ENCODE peak calls at places on chromosome 6, in six cellular contexts. R is brain microvascular endothelial cell, B is cardiac fibroblast, F is BE2C, P is ovary, Q is tibial artery. O is an unnamed sample.
A peak's percentile ranks its signal among the peaks of the same experiment; 100 is the strongest.

GRCh38 chr6:72084992-72085569 is 198.7 kb downstream of the RIMS1 start:
- DNase-seq in R (no peak), B (peak; percentile 49), F (no peak), P (no peak), Q (no peak), O (peak; percentile 0)

GRCh38 chr6:36997811-36998722 is 7.4 kb upstream of the FGD2 start:
- DNase-seq in R (no peak), B (no peak), F (no peak), P (peak; percentile 51), Q (no peak), O (no peak)

GRCh38 chr6:75402296-75402695 is 91.3 kb downstream of the FILIP1 start:
- DNase-seq in R (peak; percentile 72), B (peak; percentile 78), F (no peak), P (no peak), Q (peak; percentile 50), O (no peak)

GRCh38 chr6:138655828-138656227 is 117.7 kb upstream of the CCDC28A start:
- DNase-seq in R (no peak), B (no peak), F (no peak), P (no peak), Q (peak; percentile 30), O (no peak)

GRCh38 chr6:144957236-144957937 is 672.3 kb downstream of the UTRN start:
- DNase-seq in R (peak; percentile 22), B (peak; percentile 57), F (no peak), P (no peak), Q (no peak), O (no peak)

GRCh38 chr6:34132486-34133185 is 13.3 kb downstream of the GRM4 start:
- DNase-seq in R (no peak), B (peak; percentile 42), F (peak; percentile 39), P (peak; percentile 49), Q (no peak), O (no peak)

GRCh38 chr6:107323133-107323785 is 136.1 kb downstream of the PDSS2 start:
- DNase-seq in R (peak; percentile 47), B (peak; percentile 65), F (no peak), P (no peak), Q (no peak), O (no peak)

GRCh38 chr6:83847179-83847578 is 6.0 kb upstream of the RIPPLY2 start:
- DNase-seq in R (no peak), B (no peak), F (no peak), P (no peak), Q (no peak), O (no peak)

GRCh38 chr6:2839195-2839981 is 2.3 kb downstream of the SERPINB1 start:
- DNase-seq in R (peak; percentile 49), B (peak; percentile 67), F (no peak), P (no peak), Q (no peak), O (peak; percentile 50)

GRCh38 chr6:151004415-151005024 is 139.0 kb downstream of the MTHFD1L start:
- DNase-seq in R (peak; percentile 86), B (peak; percentile 96), F (no peak), P (no peak), Q (peak; percentile 49), O (peak; percentile 58)

GRCh38 chr6:93318127-93318526 is 101.2 kb downstream of the EPHA7 start:
- DNase-seq in R (no peak), B (no peak), F (no peak), P (no peak), Q (no peak), O (no peak)

GRCh38 chr6:142568857-142569597 is 267.2 kb downstream of the ADGRG6 start:
- DNase-seq in R (peak; percentile 28), B (peak; percentile 54), F (no peak), P (no peak), Q (no peak), O (peak; percentile 62)

GRCh38 chr6:3318226-3318625 is 59.5 kb downstream of the PSMG4 start:
- DNase-seq in R (no peak), B (no peak), F (no peak), P (no peak), Q (no peak), O (no peak)

GRCh38 chr6:115969207-115969929 is 91.3 kb downstream of the FRK start:
- DNase-seq in R (peak; percentile 1), B (peak; percentile 4), F (no peak), P (no peak), Q (no peak), O (peak; percentile 1)

GRCh38 chr6:21180155-21180554 is 413.4 kb upstream of the SOX4 start:
- DNase-seq in R (no peak), B (no peak), F (no peak), P (no peak), Q (no peak), O (no peak)

GRCh38 chr6:163329991-163330390 is 84.5 kb upstream of the QKI start:
- DNase-seq in R (no peak), B (no peak), F (no peak), P (no peak), Q (no peak), O (no peak)

GRCh38 chr6:137689377-137689776 is 177.7 kb upstream of the TNFAIP3 start:
- DNase-seq in R (no peak), B (no peak), F (no peak), P (no peak), Q (no peak), O (no peak)

GRCh38 chr6:23842760-23843159 is 283.3 kb upstream of the NRSN1 start:
- DNase-seq in R (no peak), B (no peak), F (no peak), P (no peak), Q (no peak), O (no peak)

DNA sequence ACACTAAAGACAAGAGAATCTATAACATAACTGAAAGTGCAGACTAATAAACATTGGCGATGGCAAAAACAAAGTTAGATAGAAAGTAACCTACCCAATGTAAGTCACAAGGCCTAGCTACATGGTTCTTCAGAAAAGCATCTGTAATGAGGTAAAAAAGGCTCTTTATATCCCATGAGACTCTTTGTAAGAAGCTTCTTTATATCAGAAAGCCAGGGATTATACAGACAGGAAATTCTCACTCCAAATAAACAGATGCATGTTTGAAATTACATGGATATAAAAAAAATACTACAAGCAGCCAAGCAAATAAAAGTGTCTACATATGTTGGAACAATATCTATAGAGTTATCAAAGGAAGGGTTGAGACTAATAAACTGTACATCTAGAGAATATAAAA is 284.9 kb upstream of the NRSN1 start:
- DNase-seq in R (no peak), B (no peak), F (no peak), P (no peak), Q (no peak), O (no peak)
- H3K4me3 ChIP-seq in R (no peak overlapping the region), B (no peak overlapping the region), F (no peak overlapping the region), P (no peak overlapping the region), Q (no peak overlapping the region), O (no peak overlapping the region)

GRCh38 chr6:8014947-8015346 is 49.2 kb downstream of the BLOC1S5 start:
- DNase-seq in R (no peak), B (no peak), F (no peak), P (no peak), Q (no peak), O (no peak)

GRCh38 chr6:8020083-8020482 is 44.1 kb downstream of the BLOC1S5 start:
- DNase-seq in R (no peak), B (no peak), F (no peak), P (no peak), Q (no peak), O (no peak)

GRCh38 chr6:8017276-8017701 is 46.9 kb downstream of the BLOC1S5 start:
- DNase-seq in R (no peak), B (peak; percentile 41), F (no peak), P (no peak), Q (no peak), O (no peak)

GRCh38 chr6:8013763-8014162 is 50.4 kb downstream of the BLOC1S5 start:
- DNase-seq in R (no peak), B (no peak), F (no peak), P (no peak), Q (no peak), O (no peak)

DNA sequence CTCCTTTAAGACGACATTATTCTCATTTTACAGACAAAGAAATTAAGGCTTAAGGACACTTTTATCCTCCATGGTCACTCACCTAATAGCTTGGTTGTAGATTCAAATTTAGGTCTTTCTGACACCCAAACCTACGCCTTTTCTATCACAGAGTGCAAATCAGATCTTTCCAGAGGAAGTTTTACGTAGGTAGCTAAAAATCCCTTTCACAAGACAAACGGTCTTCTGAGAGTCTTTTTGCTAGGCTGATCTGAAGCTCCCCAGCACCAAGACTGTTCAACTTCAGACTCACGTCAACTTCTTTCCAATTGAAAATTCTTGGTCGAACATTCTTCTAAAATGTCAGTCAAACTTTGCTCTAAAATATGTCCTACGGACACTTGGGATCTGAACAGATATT is 46.5 kb downstream of the BLOC1S5 start:
- DNase-seq in R (no peak), B (no peak), F (no peak), P (no peak), Q (no peak), O (no peak)
- TF ChIP-seq CTCF in R (no peak), B (no peak), F (no peak), P (no peak), Q (no peak), O (no peak)

DNA sequence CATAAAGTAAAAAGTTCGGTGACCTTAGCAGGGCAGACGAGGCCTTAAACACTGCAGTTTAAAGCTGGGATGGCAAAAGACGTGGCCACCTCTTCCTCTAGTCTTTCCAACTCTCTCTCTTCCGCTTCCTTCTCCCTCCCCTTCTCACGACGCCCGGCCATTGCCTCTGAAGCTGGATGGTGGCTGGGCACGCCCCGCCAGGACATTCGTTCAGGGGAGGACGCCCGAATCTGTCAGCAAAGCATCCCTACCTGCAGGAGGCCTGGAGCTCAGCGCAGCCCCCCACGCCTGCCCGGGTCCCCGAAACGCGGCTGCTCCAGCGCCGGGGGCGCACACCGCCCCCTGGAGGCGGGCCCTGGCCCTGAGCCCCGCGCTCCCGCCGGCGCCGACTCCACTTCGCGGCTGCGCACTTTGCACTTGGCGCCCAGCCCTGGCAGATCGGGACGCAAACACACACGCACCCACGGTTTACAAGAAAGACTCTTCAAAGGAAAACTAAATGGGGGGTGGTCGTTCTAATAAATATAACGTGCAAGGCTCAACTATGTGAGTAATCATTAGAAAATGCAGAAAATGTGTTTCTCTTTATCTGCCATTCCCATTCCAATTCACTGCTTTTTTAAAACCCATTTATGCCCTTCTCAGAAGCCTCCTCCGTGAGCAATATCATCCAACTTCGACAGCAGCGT is 54.7 kb upstream of the FOXC1 start:
- DNase-seq in R (peak; percentile 42), B (peak; percentile 64), F (peak; percentile 22), P (peak; percentile 89), Q (peak; percentile 70), O (no peak)
- H3K4me3 ChIP-seq in R (peak overlapping the region; percentile 56), B (peak overlapping the region; percentile 65), F (no peak overlapping the region), P (peak overlapping the region; percentile 44), Q (peak overlapping the region; percentile 63), O (peak overlapping the region; percentile 60)

DNA sequence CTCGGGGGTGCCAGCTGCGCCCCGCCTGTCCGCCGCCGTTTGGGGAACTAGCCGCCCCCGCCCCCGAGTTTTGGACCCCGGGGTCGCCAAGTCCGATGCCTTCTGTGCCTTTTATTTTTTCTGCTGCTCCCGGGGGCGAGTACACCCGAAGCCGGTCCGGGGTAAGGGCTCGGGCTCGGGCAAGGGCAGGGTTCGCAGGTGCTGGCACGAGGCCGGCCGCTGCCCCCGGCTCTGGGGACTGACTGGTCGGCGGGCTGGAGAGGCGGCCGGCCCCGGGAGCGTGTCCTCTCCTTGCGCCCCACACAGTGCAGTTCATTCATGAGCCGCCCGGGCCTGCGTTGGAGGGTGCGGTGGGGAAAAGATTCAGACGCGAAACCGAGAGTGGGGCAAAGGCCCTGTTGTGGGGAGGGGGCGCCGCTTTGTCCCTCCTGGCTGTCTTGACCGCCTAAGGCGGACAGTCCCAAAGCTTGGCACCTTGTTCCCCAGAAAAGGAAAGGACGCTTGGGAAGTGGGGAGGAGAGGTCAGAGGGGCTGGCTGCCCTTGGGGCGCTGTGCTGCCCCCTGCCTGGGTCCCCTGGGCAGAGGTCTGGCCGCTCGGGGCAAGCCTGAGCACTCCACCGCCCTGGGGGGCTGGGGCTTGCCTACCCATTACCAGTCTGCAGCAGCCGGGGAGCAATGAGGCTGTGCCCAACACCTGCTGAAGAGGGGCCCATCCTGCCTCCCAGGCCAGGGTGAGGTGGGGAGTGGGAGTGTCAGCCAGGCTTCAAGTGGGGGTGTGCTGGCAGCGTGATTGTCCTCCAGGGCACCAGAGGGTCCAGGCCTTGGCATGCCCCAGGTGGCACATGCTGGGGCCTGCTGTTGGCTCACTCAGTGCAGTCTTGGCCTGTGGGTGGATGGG is 915 bp downstream of the TMEM63B start:
- DNase-seq in R (peak; percentile 30), B (peak; percentile 26), F (peak; percentile 64), P (peak; percentile 50), Q (peak; percentile 28), O (no peak)
- TF ChIP-seq CTCF in R (peak; percentile 23), B (peak; percentile 9), F (no peak), P (no peak), Q (peak; percentile 43), O (no peak)

O was measured in retinal pigment epithelial cell.